ENCODE peak calls at places on chromosomes 6 and 20, in eight cellular contexts. V, A, G, P, E, Y, N and L are unnamed samples.

GRCh38 chr20:8018928-8019177 is 708 bp downstream of the TMX4 start:
- DNase-seq in V (peak), A (no peak), G (no peak), P (no peak), E (no peak), Y (no peak), N (no peak), L (no peak)

GRCh38 chr6:19472168-19472567 is 365.0 kb upstream of the ID4 start:
- DNase-seq in V (peak), A (peak), G (peak), P (peak), E (no peak), Y (no peak), N (no peak), L (peak)

GRCh38 chr6:2275207-2275891 is 29.9 kb upstream of the GMDS start:
- DNase-seq in V (peak), A (no peak), G (peak), P (peak), E (no peak), Y (no peak), N (no peak), L (no peak)

GRCh38 chr6:148431413-148431812 is 88.8 kb downstream of the SASH1 start:
- DNase-seq in V (no peak), A (no peak), G (no peak), P (no peak), E (no peak), Y (no peak), N (no peak), L (no peak)

GRCh38 chr20:35021063-35021462 is 65.4 kb downstream of the MYH7B start:
- DNase-seq in V (peak), A (no peak), G (peak), P (peak), E (no peak), Y (no peak), N (no peak), L (no peak)

GRCh38 chr6:30656513-30656912 is 9.6 kb downstream of the C6orf136 start:
- DNase-seq in V (no peak), A (peak), G (no peak), P (no peak), E (no peak), Y (no peak), N (no peak), L (no peak)

GRCh38 chr20:57874141-57874540 is 164.3 kb upstream of the PMEPA1 start:
- DNase-seq in V (no peak), A (no peak), G (no peak), P (no peak), E (peak), Y (no peak), N (no peak), L (no peak)

GRCh38 chr6:7215798-7216231 is 97.2 kb downstream of the SSR1 start:
- DNase-seq in V (no peak), A (no peak), G (no peak), P (no peak), E (no peak), Y (no peak), N (no peak), L (no peak)

GRCh38 chr6:143097224-143097795 is 36.6 kb downstream of the AIG1 start:
- DNase-seq in V (no peak), A (no peak), G (no peak), P (peak), E (no peak), Y (no peak), N (no peak), L (no peak)

GRCh38 chr20:61933481-61933950 is 132.2 kb downstream of the TAF4 start:
- DNase-seq in V (no peak), A (no peak), G (no peak), P (no peak), E (peak), Y (no peak), N (no peak), L (no peak)

GRCh38 chr6:133396630-133397335 is 155.6 kb downstream of the EYA4 start:
- DNase-seq in V (peak), A (no peak), G (peak), P (peak), E (no peak), Y (no peak), N (no peak), L (no peak)

GRCh38 chr20:36491901-36492617 is 49.3 kb upstream of the MYL9 start:
- DNase-seq in V (peak), A (peak), G (no peak), P (peak), E (no peak), Y (no peak), N (no peak), L (peak)

GRCh38 chr6:158642097-158642601 is 2.4 kb downstream of the DYNLT1 start:
- DNase-seq in V (peak), A (no peak), G (peak), P (peak), E (peak), Y (no peak), N (no peak), L (no peak)

GRCh38 chr6:81561071-81561564 is 191.4 kb downstream of the TENT5A start:
- DNase-seq in V (peak), A (no peak), G (peak), P (peak), E (no peak), Y (no peak), N (no peak), L (no peak)

GRCh38 chr6:31657406-31658157 is 1.9 kb downstream of the APOM start:
- DNase-seq in V (no peak), A (peak), G (no peak), P (no peak), E (no peak), Y (no peak), N (no peak), L (no peak)

GRCh38 chr6:99350573-99350972 is 1.1 kb upstream of the FAXC start:
- DNase-seq in V (no peak), A (no peak), G (no peak), P (no peak), E (no peak), Y (peak), N (no peak), L (no peak)

GRCh38 chr20:52192296-52193007 is 873 bp upstream of the ZFP64 start:
- DNase-seq in V (peak), A (peak), G (no peak), P (no peak), E (no peak), Y (no peak), N (no peak), L (no peak)

GRCh38 chr6:32576261-32576660 is 13.4 kb downstream of the HLA-DRB1 start:
- DNase-seq in V (no peak), A (no peak), G (no peak), P (no peak), E (no peak), Y (no peak), N (no peak), L (no peak)

GRCh38 chr6:154386848-154387717 is 30.5 kb upstream of the IPCEF1 start:
- DNase-seq in V (peak), A (no peak), G (peak), P (peak), E (no peak), Y (no peak), N (no peak), L (peak)

GRCh38 chr6:128739112-128739511 is 143.8 kb upstream of the LAMA2 start:
- DNase-seq in V (no peak), A (no peak), G (no peak), P (no peak), E (no peak), Y (no peak), N (no peak), L (no peak)

GRCh38 chr6:34393191-34393967 is 910 bp upstream of the NUDT3 start:
- DNase-seq in V (no peak), A (peak), G (no peak), P (no peak), E (peak), Y (no peak), N (no peak), L (no peak)

GRCh38 chr6:6740595-6740994 is 152.1 kb downstream of the LY86 start:
- DNase-seq in V (no peak), A (no peak), G (no peak), P (no peak), E (no peak), Y (no peak), N (no peak), L (no peak)

GRCh38 chr6:118650500-118651281 is 700 bp downstream of the CEP85L start:
- DNase-seq in V (peak), A (peak), G (peak), P (peak), E (peak), Y (peak), N (peak), L (no peak)

GRCh38 chr6:159085396-159085895 is 40.7 kb upstream of the TAGAP start:
- DNase-seq in V (no peak), A (no peak), G (no peak), P (no peak), E (no peak), Y (no peak), N (no peak), L (no peak)

DNA sequence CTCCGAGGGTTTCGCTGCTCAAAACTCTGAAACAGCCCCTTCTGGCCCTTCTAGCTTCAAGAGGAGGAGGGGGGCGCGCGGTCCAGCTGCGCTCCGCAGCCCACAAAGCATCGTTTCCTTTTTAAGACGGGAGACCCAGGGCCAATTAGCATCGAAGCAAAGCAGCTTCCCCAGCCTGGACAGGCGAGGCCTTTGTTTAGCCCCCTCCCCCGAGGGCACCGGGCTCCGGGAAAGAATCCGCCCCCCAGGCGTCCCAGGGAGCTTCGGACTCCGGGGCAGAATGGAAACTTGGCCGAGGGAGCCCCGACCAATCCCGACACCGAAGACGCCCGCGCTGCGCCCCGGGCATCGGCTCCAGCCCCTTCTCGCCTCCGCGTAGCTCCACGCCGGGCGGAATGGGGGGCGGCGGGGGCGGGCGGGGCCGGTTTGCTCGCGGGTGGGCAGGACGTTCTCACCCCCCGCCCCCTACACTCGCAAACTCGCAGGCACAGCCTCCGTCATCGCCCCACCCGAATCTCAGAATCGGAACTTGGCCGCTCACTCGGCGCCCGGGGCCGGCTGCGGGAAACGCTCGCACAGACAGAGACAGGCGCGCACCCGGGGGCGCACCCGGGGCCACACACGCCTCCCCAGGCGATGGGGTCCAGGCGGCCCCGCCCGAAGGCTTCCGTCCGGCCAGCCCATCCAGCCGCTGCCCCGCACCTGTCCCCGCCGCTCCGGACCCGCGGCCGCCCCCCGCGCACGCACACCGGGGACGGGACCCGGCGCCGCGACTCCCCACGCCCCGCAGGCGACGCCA is 626 bp downstream of the NKAIN4 start:
- DNase-seq in V (no peak), A (no peak), G (no peak), P (no peak), E (no peak), Y (peak), N (no peak), L (no peak)
- H3K4me3 ChIP-seq in V (no peak), A (no peak), G (no peak), P (no peak), E (peak), Y (peak), N (peak), L (no peak)

GRCh38 chr6:20875369-20875963 is 341.2 kb downstream of the CDKAL1 start:
- DNase-seq in V (peak), A (peak), G (peak), P (peak), E (no peak), Y (no peak), N (no peak), L (peak)
- TF ChIP-seq CTCF in V (peak), A (no peak), G (peak), P (peak), E (no peak), Y (peak), N (no peak), L (peak)

GRCh38 chr6:75488026-75488425 is 5.6 kb downstream of the FILIP1 start:
- DNase-seq in V (peak), A (no peak), G (peak), P (peak), E (no peak), Y (no peak), N (peak), L (peak)
- H3K4me3 ChIP-seq in V (no peak), A (no peak), G (no peak), P (no peak), E (peak), Y (no peak), N (peak), L (no peak)

GRCh38 chr6:100664274-100665040 is 199.7 kb upstream of the SIM1 start:
- DNase-seq in V (peak), A (peak), G (peak), P (peak), E (no peak), Y (peak), N (no peak), L (peak)
- TF ChIP-seq CTCF in V (peak), A (peak), G (peak), P (no peak), E (no peak), Y (no peak), N (peak), L (peak)

DNA sequence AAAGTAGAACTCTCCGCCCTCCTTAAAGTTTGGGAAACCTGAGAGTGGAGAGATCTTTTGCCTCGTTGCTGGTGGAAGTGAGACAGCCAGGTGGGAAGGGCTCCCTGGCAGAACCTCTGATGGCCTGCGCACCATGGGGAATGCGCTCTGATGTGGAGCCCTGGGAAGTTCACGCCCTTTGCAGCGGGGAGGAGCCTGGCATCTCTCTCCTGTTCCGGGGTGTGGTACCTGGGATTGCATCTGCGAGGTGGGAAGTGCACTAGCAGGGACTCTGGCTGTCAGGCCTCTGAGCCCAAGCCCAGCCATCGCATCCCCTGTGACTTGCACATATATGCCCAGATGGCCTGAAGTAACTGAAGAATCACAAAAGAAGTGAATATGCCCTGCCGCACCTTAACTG is 159.8 kb downstream of the AKAP7 start:
- DNase-seq in V (no peak), A (no peak), G (no peak), P (no peak), E (no peak), Y (peak), N (no peak), L (no peak)
- H3K4me3 ChIP-seq in V (no peak), A (no peak), G (no peak), P (no peak), E (no peak), Y (peak), N (no peak), L (no peak)

DNA sequence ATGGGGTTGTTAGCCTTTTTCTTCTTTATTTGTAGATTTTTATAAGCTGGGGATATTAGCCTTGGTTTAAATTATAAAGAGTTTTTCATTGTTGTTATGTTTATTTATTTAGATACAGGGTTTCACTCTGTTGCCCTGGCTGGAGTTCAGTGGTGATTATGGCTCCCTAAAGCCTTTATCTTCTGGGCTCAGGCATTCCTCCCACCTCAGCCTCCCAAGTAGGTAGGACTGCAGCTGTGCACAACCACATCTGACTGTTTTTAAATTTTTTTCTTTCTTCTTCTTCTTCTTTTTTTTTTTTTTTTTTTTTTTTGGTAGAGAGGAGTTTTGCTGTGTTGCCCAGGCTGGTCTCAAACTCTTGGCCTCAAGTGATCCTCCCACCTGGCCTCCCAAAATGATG is 80.9 kb downstream of the UBE3D start:
- DNase-seq in V (no peak), A (no peak), G (no peak), P (no peak), E (no peak), Y (no peak), N (no peak), L (no peak)
- TF ChIP-seq CTCF in V (no peak), A (no peak), G (no peak), P (no peak), E (no peak), Y (no peak), N (no peak), L (no peak)

GRCh38 chr6:146289816-146290588 is 253.6 kb upstream of the RAB32 start:
- DNase-seq in V (peak), A (peak), G (peak), P (peak), E (no peak), Y (no peak), N (peak), L (peak)
- H3K4me3 ChIP-seq in V (no peak), A (no peak), G (no peak), P (no peak), E (no peak), Y (no peak), N (no peak), L (no peak)

GRCh38 chr6:161890133-161890833 is 616.4 kb upstream of the AGPAT4 start:
- DNase-seq in V (no peak), A (no peak), G (no peak), P (peak), E (no peak), Y (peak), N (no peak), L (no peak)

GRCh38 chr6:161894436-161894835 is 620.6 kb upstream of the AGPAT4 start:
- DNase-seq in V (no peak), A (no peak), G (no peak), P (no peak), E (no peak), Y (no peak), N (no peak), L (no peak)

GRCh38 chr6:161889324-161889723 is 615.5 kb upstream of the AGPAT4 start:
- DNase-seq in V (no peak), A (no peak), G (no peak), P (no peak), E (no peak), Y (no peak), N (no peak), L (no peak)

GRCh38 chr6:161890959-161891358 is 617.1 kb upstream of the AGPAT4 start:
- DNase-seq in V (no peak), A (no peak), G (no peak), P (no peak), E (no peak), Y (peak), N (no peak), L (no peak)

GRCh38 chr6:161891542-161891941 is 617.7 kb upstream of the AGPAT4 start:
- DNase-seq in V (peak), A (no peak), G (no peak), P (peak), E (no peak), Y (peak), N (no peak), L (no peak)
- TF ChIP-seq CTCF in V (no peak), A (no peak), G (no peak), P (no peak), E (no peak), Y (no peak), N (no peak), L (no peak)

GRCh38 chr20:4812216-4812615 is 90.5 kb downstream of the PRND start:
- DNase-seq in V (no peak), A (no peak), G (no peak), P (no peak), E (no peak), Y (no peak), N (no peak), L (no peak)

GRCh38 chr20:4810446-4811019 is 88.8 kb downstream of the PRND start:
- DNase-seq in V (no peak), A (no peak), G (no peak), P (no peak), E (no peak), Y (no peak), N (no peak), L (no peak)

GRCh38 chr20:4811257-4811656 is 89.5 kb downstream of the PRND start:
- DNase-seq in V (no peak), A (no peak), G (no peak), P (no peak), E (peak), Y (no peak), N (no peak), L (no peak)

GRCh38 chr20:4812641-4813075 is 90.9 kb downstream of the PRND start:
- DNase-seq in V (no peak), A (peak), G (no peak), P (no peak), E (no peak), Y (no peak), N (no peak), L (no peak)

DNA sequence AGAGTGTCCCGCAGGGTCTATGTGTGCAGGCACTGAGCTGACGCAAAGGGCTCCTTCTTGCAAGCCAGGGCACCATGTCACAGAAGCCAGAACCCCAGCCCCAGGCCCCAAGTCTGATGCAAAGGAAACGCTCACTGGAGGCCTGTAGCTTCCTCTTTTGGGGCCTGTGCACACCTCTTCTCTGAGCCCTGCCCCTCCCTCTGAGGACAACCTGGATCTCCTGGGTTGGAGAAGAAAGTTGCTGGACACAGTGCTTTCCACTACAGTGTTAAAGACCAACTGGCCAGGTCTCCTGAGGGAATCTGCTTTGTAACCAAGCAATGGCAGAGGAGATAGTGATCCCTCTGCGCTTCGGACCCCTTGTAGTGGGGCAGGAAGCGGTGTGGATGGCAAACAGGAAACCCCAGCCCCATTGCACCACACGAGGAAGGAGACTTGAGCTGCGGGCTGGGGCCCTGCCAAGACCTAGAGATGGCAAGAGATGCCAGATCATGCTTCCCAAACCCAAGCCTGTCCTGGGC is 90.0 kb downstream of the PRND start:
- DNase-seq in V (no peak), A (peak), G (no peak), P (no peak), E (peak), Y (no peak), N (peak), L (no peak)
- H3K4me3 ChIP-seq in V (no peak), A (peak), G (no peak), P (no peak), E (no peak), Y (no peak), N (no peak), L (no peak)